ENCODE peak calls at places on chromosomes 16 and 17, in four cellular contexts. J is mesothelial cell of epicardium, T is hepatocyte, N is AG09309. D is an unnamed sample.

GRCh38 chr17:82216301-82217119 is 3.9 kb upstream of the CCDC57 start:
- DNase-seq in J (no peak), T (peak), N (peak), D (peak)

GRCh38 chr17:7260601-7261376 is 1.5 kb downstream of the CLDN7 start:
- DNase-seq in J (no peak), T (peak), N (no peak), D (peak)

GRCh38 chr17:63826468-63827001 is 696 bp upstream of the PSMC5 start:
- DNase-seq in J (no peak), T (peak), N (no peak), D (no peak)

GRCh38 chr17:50693041-50693682 is 14.6 kb downstream of the ANKRD40 start:
- DNase-seq in J (no peak), T (no peak), N (no peak), D (no peak)

GRCh38 chr17:41404024-41404651 is 6.7 kb upstream of the KRT31 start:
- DNase-seq in J (no peak), T (peak), N (peak), D (no peak)

GRCh38 chr16:57999971-58000705 is at the start of gene ZNF319:
- DNase-seq in J (no peak), T (no peak), N (no peak), D (no peak)

GRCh38 chr17:50196036-50196435 is 5.4 kb downstream of the COL1A1 start:
- DNase-seq in J (no peak), T (no peak), N (no peak), D (no peak)

GRCh38 chr17:64544742-64545141 is 38.0 kb downstream of the CEP95 start:
- DNase-seq in J (no peak), T (no peak), N (no peak), D (no peak)

GRCh38 chr16:24834459-24835335 is 11.1 kb upstream of the SLC5A11 start:
- DNase-seq in J (no peak), T (peak), N (no peak), D (no peak)

GRCh38 chr16:88487920-88488842 is 35.1 kb downstream of the ZFPM1 start:
- DNase-seq in J (no peak), T (peak), N (no peak), D (no peak)

GRCh38 chr17:37701424-37702020 is 43.3 kb downstream of the HNF1B start:
- DNase-seq in J (no peak), T (no peak), N (no peak), D (peak)

GRCh38 chr16:20904507-20905079 is 4.0 kb downstream of the LYRM1 start:
- DNase-seq in J (no peak), T (no peak), N (peak), D (no peak)

GRCh38 chr16:228151-228855 is 946 bp downstream of the LUC7L start:
- DNase-seq in J (no peak), T (peak), N (no peak), D (no peak)

GRCh38 chr17:9943343-9943742 is 38.3 kb upstream of the RCVRN start:
- DNase-seq in J (no peak), T (no peak), N (no peak), D (no peak)

GRCh38 chr16:68426355-68426652 is 22.0 kb downstream of the SMPD3 start:
- DNase-seq in J (no peak), T (no peak), N (no peak), D (no peak)

GRCh38 chr17:74345433-74346241 is 16.0 kb downstream of the BTBD17 start:
- DNase-seq in J (no peak), T (no peak), N (no peak), D (no peak)

GRCh38 chr16:55773859-55774549 is 58.9 kb downstream of the CES1 start:
- DNase-seq in J (no peak), T (no peak), N (no peak), D (no peak)

GRCh38 chr17:62587554-62587953 is 39.9 kb upstream of the MRC2 start:
- DNase-seq in J (no peak), T (no peak), N (no peak), D (peak)

GRCh38 chr16:80899804-80900592 is 95.6 kb upstream of the CDYL2 start:
- DNase-seq in J (no peak), T (peak), N (peak), D (peak)

GRCh38 chr16:19286827-19287226 is 1.3 kb downstream of the CLEC19A start:
- DNase-seq in J (no peak), T (no peak), N (no peak), D (no peak)

GRCh38 chr16:80993293-80993691 is 13.4 kb downstream of the CMC2 start:
- DNase-seq in J (no peak), T (peak), N (peak), D (no peak)

GRCh38 chr16:89193021-89193575 is 7.2 kb downstream of the SLC22A31 start:
- DNase-seq in J (no peak), T (peak), N (peak), D (peak)

GRCh38 chr17:39763046-39763800 is 25.5 kb downstream of the GRB7 start:
- DNase-seq in J (no peak), T (no peak), N (no peak), D (no peak)

GRCh38 chr16:81238296-81239011 is at the start of gene BCO1:
- DNase-seq in J (no peak), T (peak), N (peak), D (peak)

GRCh38 chr17:75731716-75732498 is 10.6 kb downstream of the ITGB4 start:
- DNase-seq in J (no peak), T (peak), N (no peak), D (no peak)

GRCh38 chr16:61042736-61043135 is 993.5 kb downstream of the CDH8 start:
- DNase-seq in J (no peak), T (peak), N (no peak), D (no peak)

GRCh38 chr17:45123076-45123770 is 9.1 kb downstream of the PLCD3 start:
- DNase-seq in J (no peak), T (no peak), N (no peak), D (no peak)

GRCh38 chr17:18025596-18026407 is 13.2 kb downstream of the ATPAF2 start:
- DNase-seq in J (no peak), T (no peak), N (peak), D (no peak)

GRCh38 chr17:19857640-19858039 is 10.1 kb downstream of the ULK2 start:
- DNase-seq in J (no peak), T (no peak), N (no peak), D (no peak)

GRCh38 chr17:68133370-68134045 is 98.0 kb downstream of the KPNA2 start:
- DNase-seq in J (no peak), T (no peak), N (no peak), D (no peak)

GRCh38 chr17:55336426-55336825 is 71.7 kb downstream of the HLF start:
- DNase-seq in J (no peak), T (no peak), N (no peak), D (no peak)

GRCh38 chr16:56011808-56012478 is 136.8 kb upstream of the CES5A start:
- DNase-seq in J (no peak), T (no peak), N (no peak), D (no peak)

GRCh38 chr17:34895388-34895787 is 65.9 kb downstream of the CCT6B start:
- DNase-seq in J (no peak), T (no peak), N (no peak), D (no peak)

D was measured in lung.